ENCODE peak calls at places on chromosomes 13 and 19, in nine cellular contexts. One of them, this sample, is unnamed.

GRCh38 chr19:35040826-35041547 is 534 bp upstream of the HPN start:
- DNase-seq in left lung: peak
- DNase-seq in CD8-positive, alpha-beta T cell: no peak
- DNase-seq in transverse colon: peak
- DNase-seq in foreskin fibroblast: peak
- DNase-seq in brain microvascular endothelial cell: no peak
- DNase-seq in AG10803: no peak
- DNase-seq in tibial artery: peak
- DNase-seq in cardiac fibroblast: peak
- DNase-seq in this sample: peak

GRCh38 chr13:20994441-20994821 is 67.0 kb downstream of the LATS2 start:
- DNase-seq in foreskin fibroblast: no peak
- DNase-seq in brain microvascular endothelial cell: no peak
- DNase-seq in CD8-positive, alpha-beta T cell: no peak
- DNase-seq in tibial artery: peak
- DNase-seq in transverse colon: no peak
- DNase-seq in left lung: no peak
- DNase-seq in AG10803: no peak
- DNase-seq in cardiac fibroblast: no peak
- DNase-seq in this sample: no peak

GRCh38 chr13:93981578-93981977 is 497.9 kb downstream of the DCT start:
- DNase-seq in brain microvascular endothelial cell: no peak
- DNase-seq in tibial artery: no peak
- DNase-seq in foreskin fibroblast: no peak
- DNase-seq in AG10803: no peak
- DNase-seq in cardiac fibroblast: no peak
- DNase-seq in CD8-positive, alpha-beta T cell: no peak
- DNase-seq in transverse colon: no peak
- DNase-seq in left lung: no peak
- DNase-seq in this sample: no peak

GRCh38 chr19:35828694-35829301 is 16.2 kb upstream of the PRODH2 start:
- DNase-seq in cardiac fibroblast: peak
- DNase-seq in left lung: no peak
- DNase-seq in AG10803: peak
- DNase-seq in transverse colon: peak
- DNase-seq in CD8-positive, alpha-beta T cell: peak
- DNase-seq in tibial artery: peak
- DNase-seq in foreskin fibroblast: peak
- DNase-seq in brain microvascular endothelial cell: peak
- DNase-seq in this sample: peak

GRCh38 chr13:101144808-101145419 is 271.4 kb downstream of the NALCN start:
- DNase-seq in tibial artery: no peak
- DNase-seq in cardiac fibroblast: peak
- DNase-seq in transverse colon: no peak
- DNase-seq in foreskin fibroblast: peak
- DNase-seq in left lung: no peak
- DNase-seq in brain microvascular endothelial cell: peak
- DNase-seq in AG10803: peak
- DNase-seq in CD8-positive, alpha-beta T cell: no peak
- DNase-seq in this sample: peak

GRCh38 chr13:62702502-62702901 is 1286.9 kb upstream of the PCDH20 start:
- DNase-seq in tibial artery: no peak
- DNase-seq in brain microvascular endothelial cell: no peak
- DNase-seq in AG10803: no peak
- DNase-seq in cardiac fibroblast: no peak
- DNase-seq in transverse colon: no peak
- DNase-seq in left lung: no peak
- DNase-seq in CD8-positive, alpha-beta T cell: no peak
- DNase-seq in foreskin fibroblast: no peak
- DNase-seq in this sample: no peak

GRCh38 chr19:4566402-4567051 is 7.0 kb upstream of the SEMA6B start:
- DNase-seq in left lung: no peak
- DNase-seq in tibial artery: no peak
- DNase-seq in brain microvascular endothelial cell: no peak
- DNase-seq in foreskin fibroblast: no peak
- DNase-seq in CD8-positive, alpha-beta T cell: no peak
- DNase-seq in cardiac fibroblast: no peak
- DNase-seq in transverse colon: no peak
- DNase-seq in AG10803: no peak
- DNase-seq in this sample: no peak

GRCh38 chr19:58325623-58326022 is 1.2 kb upstream of the ZSCAN22 start:
- DNase-seq in brain microvascular endothelial cell: peak
- DNase-seq in tibial artery: no peak
- DNase-seq in transverse colon: no peak
- DNase-seq in left lung: no peak
- DNase-seq in foreskin fibroblast: peak
- DNase-seq in CD8-positive, alpha-beta T cell: no peak
- DNase-seq in AG10803: no peak
- DNase-seq in cardiac fibroblast: no peak
- DNase-seq in this sample: peak

GRCh38 chr13:108948269-108948671 is 318.9 kb downstream of the MYO16 start:
- DNase-seq in brain microvascular endothelial cell: no peak
- DNase-seq in left lung: no peak
- DNase-seq in AG10803: peak
- DNase-seq in tibial artery: no peak
- DNase-seq in cardiac fibroblast: no peak
- DNase-seq in transverse colon: no peak
- DNase-seq in foreskin fibroblast: peak
- DNase-seq in CD8-positive, alpha-beta T cell: no peak
- DNase-seq in this sample: peak

GRCh38 chr13:91296011-91296410 is 51.5 kb upstream of the MIR17HG start:
- DNase-seq in left lung: no peak
- DNase-seq in CD8-positive, alpha-beta T cell: no peak
- DNase-seq in AG10803: no peak
- DNase-seq in foreskin fibroblast: no peak
- DNase-seq in brain microvascular endothelial cell: no peak
- DNase-seq in tibial artery: no peak
- DNase-seq in cardiac fibroblast: no peak
- DNase-seq in transverse colon: peak
- DNase-seq in this sample: no peak

GRCh38 chr13:97224544-97225324 is 2.6 kb downstream of the MBNL2 start:
- DNase-seq in foreskin fibroblast: peak
- DNase-seq in CD8-positive, alpha-beta T cell: peak
- DNase-seq in AG10803: peak
- DNase-seq in transverse colon: peak
- DNase-seq in tibial artery: no peak
- DNase-seq in left lung: no peak
- DNase-seq in brain microvascular endothelial cell: peak
- DNase-seq in cardiac fibroblast: peak
- DNase-seq in this sample: peak

GRCh38 chr19:51980116-51980736 is 6.4 kb downstream of the ZNF350 start:
- DNase-seq in tibial artery: no peak
- DNase-seq in brain microvascular endothelial cell: no peak
- DNase-seq in cardiac fibroblast: peak
- DNase-seq in AG10803: peak
- DNase-seq in transverse colon: no peak
- DNase-seq in CD8-positive, alpha-beta T cell: no peak
- DNase-seq in foreskin fibroblast: peak
- DNase-seq in left lung: no peak
- DNase-seq in this sample: peak

GRCh38 chr19:15124572-15125231 is 17.5 kb downstream of the SYDE1 start:
- DNase-seq in cardiac fibroblast: no peak
- DNase-seq in tibial artery: no peak
- DNase-seq in transverse colon: peak
- DNase-seq in AG10803: no peak
- DNase-seq in brain microvascular endothelial cell: no peak
- DNase-seq in foreskin fibroblast: peak
- DNase-seq in left lung: peak
- DNase-seq in CD8-positive, alpha-beta T cell: peak
- DNase-seq in this sample: no peak

GRCh38 chr13:66933994-66934393 is 296.1 kb downstream of the PCDH9 start:
- DNase-seq in left lung: no peak
- DNase-seq in AG10803: peak
- DNase-seq in CD8-positive, alpha-beta T cell: no peak
- DNase-seq in transverse colon: no peak
- DNase-seq in brain microvascular endothelial cell: peak
- DNase-seq in tibial artery: no peak
- DNase-seq in cardiac fibroblast: peak
- DNase-seq in foreskin fibroblast: peak
- DNase-seq in this sample: peak

GRCh38 chr13:66492479-66492878 is 737.7 kb downstream of the PCDH9 start:
- DNase-seq in AG10803: no peak
- DNase-seq in brain microvascular endothelial cell: no peak
- DNase-seq in left lung: no peak
- DNase-seq in transverse colon: no peak
- DNase-seq in foreskin fibroblast: no peak
- DNase-seq in tibial artery: no peak
- DNase-seq in cardiac fibroblast: no peak
- DNase-seq in CD8-positive, alpha-beta T cell: no peak
- DNase-seq in this sample: no peak

DNA sequence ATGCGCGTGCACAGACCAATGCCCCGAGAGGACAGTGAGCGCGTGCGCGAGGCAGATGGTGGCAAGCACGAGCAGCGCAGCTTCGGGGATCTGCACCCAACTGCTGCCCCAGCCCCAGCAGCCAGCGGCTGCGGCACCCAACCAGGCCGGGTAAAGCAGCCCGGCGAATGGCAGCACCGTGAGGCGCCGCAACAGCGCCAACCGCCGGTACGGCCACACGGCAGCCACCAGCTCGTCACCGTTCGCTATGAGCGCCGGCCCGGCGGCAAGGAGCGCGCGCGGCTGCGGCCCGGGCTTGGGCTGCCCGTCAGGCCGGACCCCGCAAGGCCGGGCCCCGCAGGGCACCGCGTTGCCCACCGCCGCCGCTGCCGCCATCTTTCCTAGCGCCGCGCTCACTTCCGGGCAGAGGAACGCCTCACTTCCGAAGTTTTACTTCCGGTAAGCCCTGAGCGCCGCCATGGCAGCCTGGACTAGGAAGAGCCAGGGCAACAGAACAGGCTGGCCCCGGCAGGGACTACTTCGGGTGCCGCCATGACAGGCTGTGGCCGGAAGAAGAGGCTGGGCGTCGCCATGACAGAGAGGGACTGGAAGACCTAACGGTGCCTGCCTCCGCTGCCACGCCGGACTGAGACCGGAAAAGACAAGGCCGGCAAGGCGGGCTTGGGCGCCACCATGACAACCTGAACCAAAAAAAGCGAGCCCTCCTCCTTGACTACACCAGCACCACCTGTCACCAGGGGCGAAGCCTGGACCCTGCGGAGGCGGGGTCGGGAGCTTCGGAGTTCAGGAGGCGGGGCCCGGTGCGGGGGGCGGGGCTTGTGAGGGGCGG is at the start of gene ATP13A1:
- DNase-seq in tibial artery: peak
- DNase-seq in AG10803: peak
- DNase-seq in left lung: peak
- DNase-seq in CD8-positive, alpha-beta T cell: peak
- DNase-seq in transverse colon: peak
- DNase-seq in cardiac fibroblast: peak
- DNase-seq in foreskin fibroblast: peak
- DNase-seq in brain microvascular endothelial cell: peak
- DNase-seq in this sample: peak
- TF ChIP-seq CTCF in tibial artery: no peak
- TF ChIP-seq CTCF in AG10803: peak
- TF ChIP-seq CTCF in left lung: peak
- TF ChIP-seq CTCF in CD8-positive, alpha-beta T cell: peak
- TF ChIP-seq CTCF in transverse colon: no peak
- TF ChIP-seq CTCF in cardiac fibroblast: no peak
- TF ChIP-seq CTCF in foreskin fibroblast: peak
- TF ChIP-seq CTCF in brain microvascular endothelial cell: peak
- TF ChIP-seq CTCF in this sample: peak

DNA sequence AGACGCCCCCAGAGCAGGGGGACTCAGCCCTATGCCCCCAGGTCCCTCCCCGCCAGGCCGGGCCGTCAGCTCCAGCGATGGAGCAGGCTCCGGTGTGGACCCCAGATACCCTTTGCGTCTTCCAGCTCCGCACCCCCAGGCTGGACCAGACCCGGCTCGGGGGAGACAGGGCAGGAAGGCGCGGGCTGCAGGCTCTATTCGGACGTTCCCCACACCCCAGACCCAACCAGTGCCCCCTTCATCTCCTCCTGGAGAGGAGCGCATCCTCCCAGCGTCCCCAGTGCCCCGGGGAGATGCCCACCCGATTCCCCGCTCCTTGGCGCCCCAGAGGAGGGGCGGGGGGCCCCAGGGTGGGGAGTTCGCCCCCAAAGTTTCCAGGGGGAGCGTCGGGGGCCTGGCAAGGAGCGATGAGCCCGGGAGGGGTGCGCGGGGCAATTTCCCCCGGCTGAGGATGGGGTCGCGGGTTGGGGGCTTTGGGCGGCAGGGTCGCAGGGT is 389 bp downstream of the LINGO3 start:
- DNase-seq in AG10803: no peak
- DNase-seq in cardiac fibroblast: no peak
- DNase-seq in CD8-positive, alpha-beta T cell: no peak
- DNase-seq in brain microvascular endothelial cell: no peak
- DNase-seq in transverse colon: no peak
- DNase-seq in foreskin fibroblast: no peak
- DNase-seq in tibial artery: no peak
- DNase-seq in left lung: peak
- DNase-seq in this sample: no peak
- H3K4me3 ChIP-seq in AG10803: no peak
- H3K4me3 ChIP-seq in cardiac fibroblast: no peak
- H3K4me3 ChIP-seq in CD8-positive, alpha-beta T cell: no peak
- H3K4me3 ChIP-seq in brain microvascular endothelial cell: no peak
- H3K4me3 ChIP-seq in transverse colon: peak
- H3K4me3 ChIP-seq in foreskin fibroblast: no peak
- H3K4me3 ChIP-seq in tibial artery: no peak
- H3K4me3 ChIP-seq in left lung: no peak
- H3K4me3 ChIP-seq in this sample: no peak

GRCh38 chr19:42325896-42326771 is 699 bp downstream of the MEGF8 start:
- DNase-seq in cardiac fibroblast: no peak
- DNase-seq in tibial artery: no peak
- DNase-seq in AG10803: no peak
- DNase-seq in brain microvascular endothelial cell: no peak
- DNase-seq in CD8-positive, alpha-beta T cell: peak
- DNase-seq in left lung: no peak
- DNase-seq in foreskin fibroblast: peak
- DNase-seq in transverse colon: no peak
- DNase-seq in this sample: no peak
- TF ChIP-seq CTCF in cardiac fibroblast: no peak
- TF ChIP-seq CTCF in tibial artery: no peak
- TF ChIP-seq CTCF in AG10803: peak
- TF ChIP-seq CTCF in brain microvascular endothelial cell: peak
- TF ChIP-seq CTCF in CD8-positive, alpha-beta T cell: no peak
- TF ChIP-seq CTCF in left lung: no peak
- TF ChIP-seq CTCF in foreskin fibroblast: no peak
- TF ChIP-seq CTCF in transverse colon: no peak
- TF ChIP-seq CTCF in this sample: peak

DNA sequence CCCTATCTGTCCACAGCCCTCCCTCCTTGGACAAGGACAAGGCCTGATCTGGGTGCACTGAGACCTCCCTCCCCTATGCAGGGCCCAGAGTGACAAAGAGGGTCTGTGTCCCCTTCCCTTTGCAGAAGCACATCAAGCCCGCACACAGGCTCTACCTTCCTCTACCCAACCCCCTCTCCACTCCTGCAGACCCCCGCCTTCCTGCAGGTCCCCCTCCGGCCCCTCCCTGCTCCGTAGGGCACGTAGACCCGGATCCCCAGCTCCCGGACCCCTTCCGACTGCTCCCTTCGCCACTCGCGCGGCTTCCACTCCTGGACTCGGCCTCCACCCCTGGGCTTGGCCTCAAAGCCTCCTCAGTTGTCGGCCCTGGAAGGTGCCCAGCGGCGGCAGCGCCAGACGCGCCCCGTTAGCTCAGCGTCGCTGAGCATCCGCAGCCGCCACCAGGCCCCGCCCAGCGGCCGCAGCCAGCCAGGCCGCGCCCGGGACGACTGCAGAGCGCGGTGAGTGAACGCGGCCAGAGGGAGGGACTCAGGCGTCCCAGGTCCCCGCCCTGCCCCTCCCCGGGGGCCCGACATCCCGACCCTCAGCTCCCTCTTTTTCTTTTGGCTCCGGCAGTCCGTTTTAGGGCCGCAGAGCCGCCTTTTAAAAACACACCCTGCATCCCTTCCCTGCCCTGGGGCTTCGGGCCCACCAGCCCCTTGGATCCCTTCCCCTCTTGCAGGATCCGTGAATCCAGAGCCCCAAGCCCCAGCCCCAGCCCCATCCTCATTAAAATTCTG is 1.6 kb upstream of the MYADM start:
- DNase-seq in CD8-positive, alpha-beta T cell: peak
- DNase-seq in tibial artery: peak
- DNase-seq in brain microvascular endothelial cell: no peak
- DNase-seq in cardiac fibroblast: peak
- DNase-seq in left lung: peak
- DNase-seq in AG10803: peak
- DNase-seq in foreskin fibroblast: peak
- DNase-seq in transverse colon: peak
- DNase-seq in this sample: peak
- H3K4me3 ChIP-seq in CD8-positive, alpha-beta T cell: peak
- H3K4me3 ChIP-seq in tibial artery: peak
- H3K4me3 ChIP-seq in brain microvascular endothelial cell: peak
- H3K4me3 ChIP-seq in cardiac fibroblast: peak
- H3K4me3 ChIP-seq in left lung: peak
- H3K4me3 ChIP-seq in AG10803: peak
- H3K4me3 ChIP-seq in foreskin fibroblast: peak
- H3K4me3 ChIP-seq in transverse colon: peak
- H3K4me3 ChIP-seq in this sample: peak

This sample was measured in choroid plexus epithelial cell.